ENCODE peak calls at places on chromosomes 5 and 9, in five cellular contexts. A, H, V, T and D are unnamed samples.

GRCh38 chr9:93129286-93129685 is 4.8 kb downstream of the NINJ1 start:
- DNase-seq in V (no peak), H (no peak), A (peak), T (peak), D (no peak)

GRCh38 chr5:124444147-124444775 is 302.2 kb downstream of the ZNF608 start:
- DNase-seq in A (no peak), T (no peak), H (no peak), V (no peak), D (no peak)

GRCh38 chr5:109900911-109901627 is 211.3 kb downstream of the MAN2A1 start:
- DNase-seq in T (no peak), A (no peak), V (no peak), H (no peak), D (no peak)

GRCh38 chr9:36488322-36488838 is 84.3 kb upstream of the MELK start:
- DNase-seq in T (no peak), V (no peak), H (no peak), A (no peak), D (peak)

GRCh38 chr5:31638748-31639418 is at the start of gene PDZD2:
- DNase-seq in T (peak), A (peak), V (peak), H (peak), D (peak)

GRCh38 chr5:59840200-59840601 is 53.3 kb downstream of the PDE4D start:
- DNase-seq in H (no peak), T (no peak), A (no peak), V (peak), D (no peak)

GRCh38 chr5:174100490-174100889 is 55.0 kb downstream of the NSG2 start:
- DNase-seq in A (no peak), T (no peak), V (no peak), H (no peak), D (no peak)

GRCh38 chr5:65926276-65926761 is at the start of gene ERBIN:
- DNase-seq in A (peak), V (peak), H (peak), T (peak), D (peak)

GRCh38 chr5:151592855-151593408 is 1.8 kb upstream of the FAT2 start:
- DNase-seq in A (no peak), V (no peak), H (no peak), T (no peak), D (no peak)

GRCh38 chr5:171695804-171696203 is 89.8 kb upstream of the SMIM23 start:
- DNase-seq in V (no peak), T (no peak), A (no peak), H (no peak), D (no peak)

GRCh38 chr5:65394078-65394477 is 87.6 kb downstream of the ADAMTS6 start:
- DNase-seq in V (peak), T (peak), H (no peak), A (no peak), D (no peak)

GRCh38 chr9:133788819-133789733 is 50.9 kb upstream of the SARDH start:
- DNase-seq in A (no peak), V (no peak), H (no peak), T (peak), D (no peak)

GRCh38 chr5:74608754-74609576 is 31.6 kb downstream of the ENC1 start:
- DNase-seq in V (no peak), T (no peak), H (no peak), A (no peak), D (no peak)

GRCh38 chr9:12785251-12785880 is 10.5 kb downstream of the LURAP1L start:
- DNase-seq in T (no peak), H (no peak), A (no peak), V (peak), D (no peak)

GRCh38 chr5:444226-444625 is 1.2 kb downstream of the EXOC3 start:
- DNase-seq in A (no peak), T (no peak), V (no peak), H (no peak), D (no peak)

GRCh38 chr5:138725153-138725884 is 27.9 kb upstream of the CTNNA1 start:
- DNase-seq in H (peak), T (peak), A (peak), V (peak), D (peak)

GRCh38 chr5:142821027-142821732 is 51.0 kb downstream of the ARHGAP26 start:
- DNase-seq in V (no peak), A (no peak), T (no peak), H (no peak), D (no peak)

GRCh38 chr9:129023036-129023907 is 4.9 kb downstream of the SH3GLB2 start:
- DNase-seq in T (peak), A (no peak), V (peak), H (no peak), D (peak)

GRCh38 chr5:127567026-127567768 is 49.8 kb downstream of the PRRC1 start:
- DNase-seq in H (no peak), V (no peak), T (no peak), A (no peak), D (no peak)

GRCh38 chr9:16267336-16268036 is 603.0 kb downstream of the BNC2 start:
- DNase-seq in V (peak), H (no peak), T (no peak), A (peak), D (no peak)